ENCODE peak calls at places on chromosome 16, in four cellular contexts. Y is lung, F is coronary artery, P is ovary. Q is an unnamed sample.

GRCh38 chr16:13542284-13542683 is 377.7 kb upstream of the ERCC4 start:
- DNase-seq in Y (no peak), F (no peak), P (no peak), Q (no peak)

GRCh38 chr16:62213763-62214162 is 177.5 kb upstream of the CDH8 start:
- DNase-seq in Y (no peak), F (no peak), P (no peak), Q (no peak)

GRCh38 chr16:6643083-6643686 is 689.5 kb upstream of the RBFOX1 start:
- DNase-seq in Y (no peak), F (no peak), P (peak), Q (peak)

GRCh38 chr16:5032748-5033167 is 977 bp downstream of the NAGPA start:
- DNase-seq in Y (no peak), F (no peak), P (no peak), Q (no peak)

GRCh38 chr16:51393381-51394005 is 242.4 kb upstream of the SALL1 start:
- DNase-seq in Y (no peak), F (no peak), P (no peak), Q (no peak)

GRCh38 chr16:69611103-69611640 is 45.4 kb downstream of the NFAT5 start:
- DNase-seq in Y (no peak), F (no peak), P (no peak), Q (no peak)

GRCh38 chr16:65071371-65072311 is 50.2 kb downstream of the CDH11 start:
- DNase-seq in Y (no peak), F (peak), P (peak), Q (peak)

GRCh38 chr16:85627835-85628556 is 14.9 kb downstream of the GSE1 start:
- DNase-seq in Y (no peak), F (no peak), P (no peak), Q (no peak)

GRCh38 chr16:14378131-14378551 is 251.9 kb downstream of the PARN start:
- DNase-seq in Y (no peak), F (no peak), P (no peak), Q (no peak)

GRCh38 chr16:52470601-52471000 is 76.3 kb downstream of the TOX3 start:
- DNase-seq in Y (no peak), F (no peak), P (no peak), Q (no peak)

GRCh38 chr16:11229432-11229831 is 26.6 kb downstream of the SOCS1 start:
- DNase-seq in Y (no peak), F (no peak), P (no peak), Q (no peak)
- H3K27ac ChIP-seq in Y (no peak), F (no peak), P (no peak), Q (no peak)

DNA sequence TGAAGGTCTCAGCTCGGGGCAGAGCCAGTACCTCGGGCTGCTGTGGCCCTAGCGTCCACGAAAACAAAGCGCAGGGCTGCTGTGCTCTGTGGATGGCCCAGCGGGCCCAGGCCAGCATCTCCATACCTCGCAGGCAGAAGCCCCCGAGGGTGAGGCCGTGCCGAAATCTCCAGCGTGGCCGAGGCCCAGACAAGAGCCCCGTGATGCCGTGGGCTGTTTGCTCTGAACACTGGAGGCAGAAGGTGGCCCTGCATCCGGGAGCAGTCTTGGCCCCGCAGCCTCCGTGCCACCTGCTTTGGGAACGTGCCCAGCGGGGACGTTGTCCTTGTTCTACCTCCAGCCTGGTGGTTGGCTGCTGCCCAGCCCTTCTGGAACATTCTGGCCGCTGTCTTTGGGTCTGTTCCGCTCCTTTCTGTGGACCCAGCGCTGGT is 121.4 kb downstream of the BANP start:
- DNase-seq in Y (no peak), F (no peak), P (no peak), Q (no peak)
- H3K27ac ChIP-seq in Y (no peak), F (no peak), P (no peak), Q (no peak)

GRCh38 chr16:12336158-12336557 is 359.6 kb downstream of the SNX29 start:
- DNase-seq in Y (no peak), F (no peak), P (no peak), Q (no peak)
- H3K27ac ChIP-seq in Y (no peak), F (no peak), P (no peak), Q (no peak)

DNA sequence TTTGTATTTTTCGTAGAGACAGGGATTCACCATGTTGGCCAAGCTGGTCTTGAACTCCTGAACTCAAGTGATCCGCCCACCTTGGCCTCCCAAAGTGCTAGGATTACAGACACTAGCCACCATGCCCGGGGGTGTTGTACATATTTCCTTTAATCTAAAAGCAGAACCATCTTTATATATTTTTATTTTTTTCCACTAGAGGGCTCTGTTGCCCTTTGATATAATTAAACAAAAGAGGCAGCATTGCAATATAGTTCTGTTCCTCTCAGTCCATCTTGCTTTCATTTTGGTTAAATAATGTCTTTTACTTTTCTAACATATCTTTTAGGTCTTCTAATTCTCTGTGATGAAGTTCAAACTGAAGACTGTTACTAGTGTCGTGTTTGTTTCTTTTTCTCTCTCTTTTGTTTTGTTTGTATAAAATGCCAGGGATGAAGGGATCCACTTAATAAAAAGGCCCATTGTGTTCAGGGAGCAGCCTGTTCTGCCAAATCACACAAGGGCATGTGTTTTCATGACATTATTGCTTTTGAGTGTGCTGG is 23.4 kb downstream of the WWOX start:
- DNase-seq in Y (no peak), F (no peak), P (no peak), Q (no peak)
- H3K27ac ChIP-seq in Y (no peak), F (no peak), P (no peak), Q (no peak)

Q was measured in right atrium auricular region.